ENCODE peak calls at places on chromosomes 7 and 10, in four cellular contexts. P, V, Y and K are unnamed samples.

GRCh38 chr10:47049056-47049851 is 138.0 kb downstream of the PTPN20 start:
- DNase-seq in V (no peak), Y (no peak), P (no peak), K (no peak)

GRCh38 chr7:65731562-65732035 is 141.3 kb upstream of the VKORC1L1 start:
- DNase-seq in Y (no peak), V (no peak), P (no peak), K (no peak)

GRCh38 chr7:40483630-40484029 is 348.8 kb downstream of the SUGCT start:
- DNase-seq in Y (no peak), P (no peak), V (no peak), K (no peak)

GRCh38 chr10:6236349-6237188 is 33.8 kb downstream of the PFKFB3 start:
- DNase-seq in Y (no peak), V (no peak), P (no peak), K (no peak)

GRCh38 chr7:127792528-127793342 is 140.7 kb downstream of the SND1 start:
- DNase-seq in Y (no peak), P (no peak), V (no peak), K (peak)

GRCh38 chr7:103445228-103446020 is 583 bp downstream of the SLC26A5 start:
- DNase-seq in P (no peak), Y (no peak), V (no peak), K (peak)

GRCh38 chr7:55517936-55518689 is 54.2 kb downstream of the VOPP1 start:
- DNase-seq in V (no peak), Y (no peak), P (no peak), K (no peak)

GRCh38 chr7:157271315-157271990 is 65.4 kb upstream of the DNAJB6 start:
- DNase-seq in P (no peak), V (no peak), Y (no peak), K (no peak)

GRCh38 chr7:24580283-24580946 is 7.2 kb downstream of the PALS2 start:
- DNase-seq in V (no peak), P (no peak), Y (no peak), K (peak)

GRCh38 chr10:112227331-112227961 is 43.9 kb upstream of the GPAM start:
- DNase-seq in Y (no peak), P (no peak), V (no peak), K (no peak)